ENCODE peak calls at places on chromosomes 2 and 18, in nine cellular contexts. K is pancreas, P is Caco-2, X is GM12865, L is hepatocyte, U is fibroblast of pulmonary artery, C is H9, R is progenitor cell of endocrine pancreas, G is upper lobe of right lung. Y is an unnamed sample.

GRCh38 chr2:194203898-194204297 is 1453.1 kb upstream of the SLC39A10 start:
- DNase-seq in C (no peak), P (no peak), G (no peak), X (no peak), R (no peak), U (peak), K (no peak), L (no peak), Y (no peak)

GRCh38 chr18:59900222-59901128 is 679 bp downstream of the PMAIP1 start:
- DNase-seq in U (peak), X (peak), C (peak), G (peak), L (peak), R (peak), P (no peak), K (no peak), Y (peak)

GRCh38 chr18:57438669-57439616 is 3.8 kb downstream of the ONECUT2 start:
- DNase-seq in P (no peak), U (no peak), K (no peak), L (no peak), G (no peak), C (no peak), R (no peak), X (no peak), Y (no peak)

GRCh38 chr2:161134547-161135518 is 25.4 kb upstream of the TANK start:
- DNase-seq in L (no peak), P (peak), G (no peak), C (no peak), R (no peak), U (peak), K (peak), X (no peak), Y (peak)

GRCh38 chr2:172429351-172429968 is 2.1 kb downstream of the ITGA6 start:
- DNase-seq in C (no peak), P (no peak), X (no peak), U (no peak), K (no peak), R (no peak), L (peak), G (no peak), Y (no peak)

GRCh38 chr18:74511823-74512222 is 15.7 kb downstream of the CNDP2 start:
- DNase-seq in L (no peak), P (no peak), R (no peak), C (peak), K (no peak), X (no peak), G (no peak), U (no peak), Y (no peak)

GRCh38 chr2:171174075-171174474 is 13.4 kb upstream of the TLK1 start:
- DNase-seq in X (no peak), L (no peak), P (no peak), K (no peak), G (no peak), C (no peak), U (no peak), R (no peak), Y (no peak)

GRCh38 chr2:45964226-45964841 is 312.9 kb downstream of the PRKCE start:
- DNase-seq in X (no peak), C (no peak), R (no peak), G (peak), L (peak), K (peak), U (peak), P (no peak), Y (peak)

GRCh38 chr2:75790121-75790520 is 79.4 kb upstream of the GCFC2 start:
- DNase-seq in U (peak), C (no peak), K (no peak), L (peak), P (no peak), R (no peak), X (no peak), G (no peak), Y (no peak)

GRCh38 chr2:159562248-159562647 is 54.1 kb downstream of the BAZ2B start:
- DNase-seq in L (no peak), G (no peak), U (peak), P (no peak), R (no peak), K (no peak), C (no peak), X (no peak), Y (no peak)

GRCh38 chr2:241771286-241772062 is 5.1 kb upstream of the GAL3ST2 start:
- DNase-seq in U (peak), K (no peak), L (no peak), P (peak), C (peak), X (peak), G (peak), R (no peak), Y (no peak)

GRCh38 chr18:69787825-69788547 is 159.7 kb downstream of the CD226 start:
- DNase-seq in U (peak), L (no peak), R (no peak), K (no peak), G (no peak), C (no peak), P (no peak), X (no peak), Y (no peak)

GRCh38 chr18:50194623-50195532 is at the start of gene MYO5B:
- DNase-seq in X (peak), L (peak), R (peak), U (no peak), P (peak), C (peak), G (peak), K (peak), Y (peak)

GRCh38 chr2:120710256-120710655 is 25.4 kb upstream of the GLI2 start:
- DNase-seq in U (no peak), L (no peak), K (no peak), C (no peak), R (no peak), X (no peak), G (peak), P (no peak), Y (no peak)

GRCh38 chr2:143425896-143426295 is 296.7 kb downstream of the ARHGAP15 start:
- DNase-seq in X (no peak), C (no peak), G (no peak), P (no peak), K (no peak), U (no peak), R (no peak), L (no peak), Y (no peak)

GRCh38 chr2:231621051-231621879 is 28.6 kb downstream of the TEX44 start:
- DNase-seq in U (peak), C (peak), G (no peak), K (no peak), L (peak), X (no peak), R (no peak), P (peak), Y (peak)

GRCh38 chr2:10378189-10378588 is 69.9 kb downstream of the ODC1 start:
- DNase-seq in X (peak), G (no peak), U (no peak), P (no peak), K (peak), R (no peak), C (no peak), L (no peak), Y (no peak)

GRCh38 chr2:195683174-195683573 is 26.1 kb downstream of the SLC39A10 start:
- DNase-seq in G (no peak), P (no peak), X (no peak), C (no peak), R (no peak), K (no peak), U (no peak), L (no peak), Y (no peak)

GRCh38 chr2:84832772-84833461 is 48.0 kb downstream of the TRABD2A start:
- DNase-seq in K (no peak), L (no peak), P (no peak), X (peak), R (no peak), U (no peak), C (no peak), G (no peak), Y (peak)

GRCh38 chr2:761384-761783 is 84.2 kb upstream of the TMEM18 start:
- DNase-seq in P (no peak), K (no peak), G (no peak), U (no peak), X (no peak), L (no peak), R (no peak), C (no peak), Y (no peak)

GRCh38 chr2:18790465-18791171 is 201.2 kb upstream of the NT5C1B start:
- DNase-seq in K (no peak), C (no peak), P (no peak), L (no peak), R (no peak), X (no peak), U (no peak), G (no peak), Y (no peak)

GRCh38 chr2:36371963-36372391 is 16.4 kb downstream of the CRIM1 start:
- DNase-seq in K (no peak), P (no peak), L (no peak), G (no peak), C (no peak), R (no peak), U (peak), X (no peak), Y (no peak)

GRCh38 chr2:43812947-43813346 is 25.7 kb downstream of the ABCG5 start:
- DNase-seq in K (no peak), L (no peak), R (no peak), P (no peak), X (no peak), G (no peak), U (no peak), C (no peak), Y (no peak)

GRCh38 chr18:53422896-53423295 is 801.6 kb downstream of the MBD2 start:
- DNase-seq in P (no peak), C (no peak), U (no peak), L (no peak), G (no peak), R (no peak), X (no peak), K (no peak), Y (no peak)

GRCh38 chr2:218284106-218284811 is 8.0 kb downstream of the TMBIM1 start:
- DNase-seq in X (peak), G (no peak), K (peak), P (no peak), R (no peak), C (no peak), U (peak), L (peak), Y (no peak)

GRCh38 chr2:26251893-26252292 is 7.2 kb downstream of the HADHB start:
- DNase-seq in U (peak), C (no peak), X (no peak), G (no peak), L (no peak), K (peak), P (no peak), R (no peak), Y (peak)

GRCh38 chr2:225040862-225041209 is 1.4 kb downstream of the DOCK10 start:
- DNase-seq in R (no peak), K (no peak), X (peak), P (no peak), U (no peak), G (no peak), C (no peak), L (no peak), Y (no peak)

GRCh38 chr18:58668897-58669296 is 2.4 kb upstream of the MALT1 start:
- DNase-seq in P (no peak), R (no peak), C (no peak), X (no peak), K (no peak), L (no peak), U (peak), G (no peak), Y (no peak)

GRCh38 chr2:34353498-34354113 is 754.5 kb upstream of the FAM98A start:
- DNase-seq in K (no peak), X (no peak), L (no peak), U (no peak), G (no peak), R (no peak), P (no peak), C (no peak), Y (no peak)

GRCh38 chr2:16508061-16508851 is 157.4 kb downstream of the CYRIA start:
- DNase-seq in X (peak), P (peak), L (peak), G (peak), R (peak), C (peak), K (peak), U (peak), Y (peak)

GRCh38 chr2:63661076-63661475 is 72.3 kb downstream of the MDH1 start:
- DNase-seq in G (no peak), U (peak), R (no peak), X (no peak), C (no peak), K (no peak), L (peak), P (no peak), Y (no peak)

GRCh38 chr2:177242136-177242987 is 22.2 kb downstream of the NFE2L2 start:
- DNase-seq in C (no peak), U (peak), G (no peak), R (no peak), K (peak), P (no peak), X (no peak), L (peak), Y (no peak)

GRCh38 chr2:64104944-64105343 is 39.3 kb downstream of the PELI1 start:
- DNase-seq in X (no peak), C (no peak), U (no peak), P (no peak), R (no peak), G (no peak), K (no peak), L (no peak), Y (no peak)

GRCh38 chr18:27608174-27608573 is 423.1 kb upstream of the CHST9 start:
- DNase-seq in G (no peak), R (no peak), C (no peak), U (no peak), K (no peak), X (no peak), P (no peak), L (no peak), Y (no peak)

DNA sequence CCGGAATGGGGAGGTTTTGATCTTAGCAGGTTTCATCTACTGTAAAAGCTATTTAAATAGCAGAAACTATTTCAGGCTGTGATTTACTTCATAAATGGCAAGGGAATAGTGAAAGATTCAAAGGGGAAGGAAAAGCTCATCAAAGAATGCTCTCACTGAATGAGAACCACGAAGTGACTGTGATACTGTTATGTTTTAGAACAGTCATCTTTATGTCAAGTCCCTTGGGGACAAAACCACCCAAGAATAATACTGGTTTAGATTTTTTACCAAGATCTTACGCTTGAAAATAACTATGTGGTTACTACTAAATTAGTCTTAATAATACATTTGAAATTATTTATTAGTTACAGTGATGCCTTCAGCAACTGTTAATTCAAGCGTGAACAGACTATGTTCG is 28.1 kb downstream of the FARSB start:
- DNase-seq in R (no peak), U (peak), K (no peak), C (no peak), G (no peak), L (no peak), P (no peak), X (no peak), Y (no peak)
- TF ChIP-seq CTCF in R (no peak), U (no peak), K (no peak), C (no peak), G (no peak), L (no peak), P (no peak), X (no peak), Y (no peak)

DNA sequence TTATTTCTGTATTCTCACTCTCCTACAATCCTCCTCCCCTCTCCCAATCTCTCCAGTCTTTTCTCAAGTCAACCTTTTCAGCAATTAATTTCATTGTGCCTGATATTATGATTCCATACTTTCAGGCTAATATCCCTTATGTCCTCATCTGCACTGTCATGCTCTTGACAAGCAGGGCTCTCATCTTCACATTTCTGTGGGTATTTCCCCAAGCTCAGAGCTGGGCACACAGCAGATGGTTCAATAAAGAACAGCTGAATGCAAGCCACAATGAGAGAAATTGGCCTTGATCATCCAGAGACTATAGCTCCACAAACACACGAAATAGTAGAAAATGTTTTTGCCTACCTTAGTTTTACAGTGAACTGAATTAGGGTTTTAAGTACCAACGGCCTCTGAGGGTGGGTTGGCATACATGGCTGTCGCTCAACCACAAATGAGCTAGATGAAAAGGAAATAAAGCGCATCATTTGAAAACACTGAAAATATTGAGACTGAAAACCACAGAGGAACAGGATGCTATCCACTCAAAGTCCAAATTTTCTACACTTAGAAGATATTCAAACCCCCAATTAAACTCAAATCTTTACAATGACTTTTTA is 47.5 kb upstream of the STAT1 start:
- DNase-seq in R (no peak), P (no peak), L (no peak), K (no peak), G (no peak), X (no peak), C (no peak), U (no peak), Y (no peak)
- TF ChIP-seq CTCF in R (no peak), P (no peak), L (no peak), K (no peak), G (no peak), X (no peak), C (no peak), U (no peak), Y (no peak)

DNA sequence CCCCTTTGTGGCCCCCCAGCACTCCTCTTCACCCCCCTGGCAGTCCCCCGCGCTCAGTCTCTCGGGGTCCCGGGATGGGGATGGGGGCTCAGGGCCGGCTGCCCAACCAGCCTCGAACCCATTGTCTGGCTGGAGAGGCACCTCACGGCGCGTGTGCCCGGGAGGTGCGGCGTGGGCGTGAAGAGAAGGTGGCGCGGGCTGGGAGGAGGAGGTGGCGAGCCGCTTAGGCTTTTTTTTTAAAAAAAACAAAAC is 803 bp downstream of the FMNL2 start:
- DNase-seq in C (no peak), X (no peak), U (no peak), P (no peak), L (no peak), R (no peak), G (peak), K (no peak), Y (no peak)
- TF ChIP-seq CTCF in C (no peak), X (no peak), U (no peak), P (no peak), L (no peak), R (no peak), G (no peak), K (no peak), Y (no peak)

GRCh38 chr2:201130524-201131186 is 14.7 kb downstream of the CFLAR start:
- DNase-seq in K (no peak), G (no peak), X (peak), R (no peak), L (no peak), P (no peak), C (no peak), U (peak), Y (no peak)
- TF ChIP-seq CTCF in K (no peak), G (no peak), X (no peak), R (no peak), L (no peak), P (no peak), C (no peak), U (no peak), Y (no peak)

GRCh38 chr2:236819275-236820002 is 249.8 kb downstream of the ACKR3 start:
- DNase-seq in C (no peak), X (no peak), P (no peak), G (no peak), L (no peak), K (no peak), R (no peak), U (no peak), Y (no peak)
- TF ChIP-seq CTCF in C (peak), X (no peak), P (no peak), G (no peak), L (no peak), K (no peak), R (no peak), U (no peak), Y (no peak)

DNA sequence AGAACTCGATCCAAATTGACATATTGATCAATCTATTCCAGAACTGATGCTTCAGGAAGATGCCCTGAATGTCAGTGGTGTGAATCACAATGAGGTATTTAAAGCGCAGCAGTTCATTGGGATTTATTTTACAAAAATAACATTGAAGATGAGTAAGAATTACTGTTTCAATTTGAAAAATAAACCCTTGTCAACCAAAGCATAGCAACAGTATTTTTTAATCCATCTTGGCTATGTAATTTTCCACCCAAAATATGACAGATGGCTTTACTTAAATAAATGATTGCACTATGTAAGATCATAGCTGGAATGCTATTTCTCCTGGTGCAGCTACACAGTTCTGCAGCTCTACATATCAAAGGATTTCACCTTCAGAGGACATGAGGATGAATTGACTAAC is 398.2 kb upstream of the CDH20 start:
- DNase-seq in C (no peak), G (no peak), P (no peak), U (no peak), R (no peak), X (no peak), K (no peak), L (no peak), Y (no peak)
- TF ChIP-seq CTCF in C (no peak), G (no peak), P (no peak), U (no peak), R (no peak), X (no peak), K (no peak), L (no peak), Y (no peak)

GRCh38 chr2:175619591-175619990 is 382.5 kb downstream of the LNPK start:
- DNase-seq in C (no peak), U (no peak), L (peak), K (no peak), P (no peak), G (no peak), R (no peak), X (no peak), Y (no peak)

GRCh38 chr2:175620035-175620434 is 382.0 kb downstream of the LNPK start:
- DNase-seq in P (no peak), X (no peak), K (no peak), G (no peak), R (no peak), U (no peak), C (no peak), L (peak), Y (no peak)

GRCh38 chr2:175619179-175619578 is 382.9 kb downstream of the LNPK start:
- DNase-seq in C (no peak), K (no peak), R (no peak), X (no peak), U (no peak), P (no peak), L (no peak), G (no peak), Y (no peak)

GRCh38 chr2:175626796-175627195 is 375.3 kb downstream of the LNPK start:
- DNase-seq in P (no peak), G (no peak), K (no peak), X (no peak), C (no peak), L (no peak), R (no peak), U (no peak), Y (no peak)

GRCh38 chr2:175621847-175622246 is 380.2 kb downstream of the LNPK start:
- DNase-seq in G (no peak), U (no peak), L (no peak), R (no peak), X (no peak), C (no peak), P (no peak), K (no peak), Y (no peak)
- TF ChIP-seq CTCF in G (no peak), U (no peak), L (no peak), R (no peak), X (no peak), C (peak), P (no peak), K (no peak), Y (no peak)

DNA sequence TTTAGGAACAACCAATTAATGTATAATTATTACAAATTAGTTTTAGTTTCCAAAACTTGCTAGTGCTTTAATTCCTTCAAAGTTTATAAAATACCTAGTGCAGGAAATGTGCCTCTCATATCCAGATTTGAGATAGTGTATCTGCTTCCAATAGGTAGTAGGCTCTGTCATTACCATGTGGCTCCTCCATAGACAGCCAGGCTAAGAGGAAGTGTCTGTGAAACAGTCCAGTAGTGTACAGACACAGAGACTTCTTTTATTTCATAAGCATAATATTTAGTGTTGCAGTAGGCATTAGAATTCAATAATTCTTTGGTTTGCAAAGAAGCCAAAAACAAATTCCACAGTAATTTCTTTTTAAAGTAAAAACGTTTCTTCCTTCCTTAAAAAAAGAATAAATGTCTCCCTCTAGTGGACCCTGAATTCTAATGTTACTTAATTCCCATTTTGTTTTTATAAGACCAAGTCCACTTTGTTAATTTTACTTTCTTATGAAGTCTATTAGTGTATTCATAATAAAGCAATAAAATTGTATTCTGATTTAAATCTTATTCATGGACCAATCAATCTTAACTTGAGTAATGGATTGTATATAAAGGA is 101.2 kb downstream of the NEB start:
- DNase-seq in L (no peak), R (no peak), X (peak), G (no peak), U (peak), P (no peak), K (no peak), C (no peak), Y (no peak)
- TF ChIP-seq CTCF in L (peak), R (peak), X (peak), G (peak), U (peak), P (peak), K (no peak), C (peak), Y (peak)

Y was measured in left ventricle myocardium inferior.